ENCODE peak calls at places on chromosomes 13 and 19, in eight cellular contexts. Y, C, D, L, T, O, A and M are unnamed samples.

GRCh38 chr13:30797847-30798246 is 62.5 kb downstream of the ALOX5AP start:
- DNase-seq in A (no peak), D (no peak), L (no peak), C (no peak), T (no peak), O (no peak), Y (no peak), M (no peak)

GRCh38 chr19:814108-815078 is 7.4 kb downstream of the PLPPR3 start:
- DNase-seq in L (no peak), A (no peak), O (no peak), Y (no peak), T (no peak), C (no peak), D (no peak), M (no peak)

GRCh38 chr13:84400711-84401110 is 518.4 kb upstream of the SLITRK1 start:
- DNase-seq in D (peak; percentile 75), O (peak; percentile 69), Y (peak; percentile 15), A (no peak), C (no peak), T (peak; percentile 87), L (no peak), M (peak; percentile 93)

GRCh38 chr19:50384685-50385535 is 763 bp downstream of the POLD1 start:
- DNase-seq in O (peak; percentile 66), L (no peak), C (no peak), Y (no peak), T (peak; percentile 37), D (peak; percentile 53), A (no peak), M (peak; percentile 46)

GRCh38 chr13:44853641-44854040 is 135.6 kb downstream of the NUFIP1 start:
- DNase-seq in L (peak; percentile 62), D (no peak), T (no peak), Y (no peak), O (no peak), A (no peak), C (no peak), M (peak; percentile 50)

GRCh38 chr13:51794959-51795358 is 9.0 kb downstream of the DHRS12 start:
- DNase-seq in O (no peak), Y (no peak), D (no peak), L (no peak), T (no peak), A (no peak), C (no peak), M (no peak)

GRCh38 chr19:5292453-5292842 is 48.2 kb downstream of the PTPRS start:
- DNase-seq in L (no peak), T (no peak), D (peak; percentile 89), A (peak; percentile 48), O (peak; percentile 67), C (no peak), Y (no peak), M (no peak)

GRCh38 chr13:96678801-96679200 is 315.5 kb downstream of the OXGR1 start:
- DNase-seq in L (no peak), Y (no peak), C (no peak), A (no peak), D (no peak), O (no peak), T (no peak), M (no peak)

GRCh38 chr19:53432088-53432661 is 391 bp downstream of the ZNF761 start:
- DNase-seq in O (peak; percentile 52), Y (no peak), D (peak; percentile 28), A (peak; percentile 46), C (no peak), L (peak; percentile 24), T (peak; percentile 56), M (peak; percentile 7)

GRCh38 chr19:40778865-40779284 is 828 bp downstream of the RAB4B start:
- DNase-seq in O (peak; percentile 71), T (no peak), D (no peak), L (no peak), C (no peak), Y (no peak), A (no peak), M (peak; percentile 63)

GRCh38 chr19:45059258-45059965 is 16.9 kb downstream of the ZNF296 start:
- DNase-seq in D (peak; percentile 89), A (peak; percentile 91), T (peak; percentile 73), C (peak; percentile 79), L (peak; percentile 74), Y (peak; percentile 15), O (peak; percentile 82), M (peak; percentile 82)

GRCh38 chr19:51602189-51602854 is 27.9 kb downstream of the SIGLEC5 start:
- DNase-seq in C (no peak), Y (no peak), A (no peak), L (no peak), T (no peak), D (no peak), O (no peak), M (no peak)

GRCh38 chr19:14502334-14503092 is 6.6 kb upstream of the GIPC1 start:
- DNase-seq in A (no peak), Y (no peak), D (no peak), C (no peak), L (peak; percentile 47), T (peak; percentile 76), O (peak; percentile 46), M (peak; percentile 46)

GRCh38 chr19:7787141-7787540 is 24.1 kb downstream of the CLEC4M start:
- DNase-seq in O (no peak), L (no peak), T (no peak), C (no peak), Y (no peak), D (no peak), A (no peak), M (no peak)

GRCh38 chr13:112781881-112782361 is 92.1 kb downstream of the ATP11A start:
- DNase-seq in L (peak; percentile 78), A (no peak), C (no peak), D (no peak), O (peak; percentile 47), Y (no peak), T (no peak), M (no peak)

GRCh38 chr13:80274643-80275042 is 66.3 kb downstream of the SPRY2 start:
- DNase-seq in O (no peak), D (no peak), A (no peak), Y (no peak), L (no peak), T (peak; percentile 16), C (no peak), M (no peak)

GRCh38 chr13:100290165-100290801 is 201.4 kb downstream of the PCCA start:
- DNase-seq in C (no peak), Y (peak; percentile 11), D (no peak), O (no peak), A (no peak), L (no peak), T (no peak), M (peak; percentile 24)

GRCh38 chr13:41821195-41821594 is 139.7 kb downstream of the VWA8 start:
- DNase-seq in A (no peak), T (no peak), C (no peak), D (no peak), Y (no peak), O (no peak), L (no peak), M (no peak)

GRCh38 chr19:31676271-31677004 is 327.2 kb upstream of the TSHZ3 start:
- DNase-seq in A (peak; percentile 4), O (peak; percentile 5), T (no peak), L (no peak), C (no peak), Y (no peak), D (no peak), M (no peak)

GRCh38 chr13:52010890-52011689 is at the start of gene ATP7B:
- DNase-seq in D (peak; percentile 44), Y (no peak), T (peak; percentile 19), O (peak; percentile 42), C (no peak), A (no peak), L (peak; percentile 26), M (no peak)

GRCh38 chr19:18086590-18087138 is at the start of gene IL12RB1:
- DNase-seq in D (no peak), T (peak; percentile 34), C (no peak), A (peak; percentile 82), Y (no peak), O (no peak), L (peak; percentile 41), M (peak; percentile 27)